ENCODE peak calls at places on chromosomes 11 and 22, in eight cellular contexts. One of them, this sample, is unnamed.

GRCh38 chr11:77107950-77108349 is 5.3 kb downstream of the OMP start:
- DNase-seq in GM12865: no peak
- DNase-seq in WERI-Rb-1: no peak
- DNase-seq in AG09309: peak; percentile 62
- DNase-seq in epithelial cell of esophagus: peak; percentile 34
- DNase-seq in colonic mucosa: peak; percentile 86
- DNase-seq in stomach: peak; percentile 81
- DNase-seq in HFF-Myc: peak; percentile 53
- DNase-seq in this sample: no peak

GRCh38 chr22:20243545-20244249 is 24.4 kb downstream of the RTN4R start:
- DNase-seq in epithelial cell of esophagus: peak; percentile 62
- DNase-seq in colonic mucosa: peak; percentile 64
- DNase-seq in WERI-Rb-1: peak; percentile 82
- DNase-seq in AG09309: peak; percentile 14
- DNase-seq in GM12865: peak; percentile 61
- DNase-seq in HFF-Myc: no peak
- DNase-seq in stomach: peak; percentile 35
- DNase-seq in this sample: no peak

GRCh38 chr11:118705111-118705741 is 25.8 kb upstream of the TREH start:
- DNase-seq in AG09309: no peak
- DNase-seq in WERI-Rb-1: no peak
- DNase-seq in stomach: no peak
- DNase-seq in colonic mucosa: no peak
- DNase-seq in epithelial cell of esophagus: no peak
- DNase-seq in GM12865: peak; percentile 53
- DNase-seq in HFF-Myc: no peak
- DNase-seq in this sample: no peak

GRCh38 chr11:74024630-74025029 is 15.7 kb upstream of the UCP3 start:
- DNase-seq in stomach: peak; percentile 40
- DNase-seq in GM12865: no peak
- DNase-seq in AG09309: peak; percentile 74
- DNase-seq in WERI-Rb-1: no peak
- DNase-seq in epithelial cell of esophagus: peak; percentile 75
- DNase-seq in colonic mucosa: peak; percentile 31
- DNase-seq in HFF-Myc: no peak
- DNase-seq in this sample: no peak

GRCh38 chr22:23984430-23984829 is 4.5 kb downstream of the GSTT2 start:
- DNase-seq in HFF-Myc: peak; percentile 21
- DNase-seq in stomach: no peak
- DNase-seq in epithelial cell of esophagus: peak; percentile 27
- DNase-seq in AG09309: no peak
- DNase-seq in GM12865: peak; percentile 68
- DNase-seq in colonic mucosa: no peak
- DNase-seq in WERI-Rb-1: no peak
- DNase-seq in this sample: no peak

GRCh38 chr11:57473208-57473930 is 13.0 kb downstream of the RTN4RL2 start:
- DNase-seq in epithelial cell of esophagus: no peak
- DNase-seq in stomach: no peak
- DNase-seq in HFF-Myc: no peak
- DNase-seq in WERI-Rb-1: no peak
- DNase-seq in GM12865: no peak
- DNase-seq in colonic mucosa: no peak
- DNase-seq in AG09309: no peak
- DNase-seq in this sample: no peak

GRCh38 chr11:21511835-21512440 is 680.9 kb upstream of the ANO5 start:
- DNase-seq in epithelial cell of esophagus: peak; percentile 87
- DNase-seq in colonic mucosa: peak; percentile 57
- DNase-seq in HFF-Myc: no peak
- DNase-seq in stomach: peak; percentile 68
- DNase-seq in WERI-Rb-1: peak; percentile 89
- DNase-seq in GM12865: peak; percentile 64
- DNase-seq in AG09309: no peak
- DNase-seq in this sample: peak; percentile 13

GRCh38 chr22:37230673-37231405 is 13.2 kb downstream of the RAC2 start:
- DNase-seq in WERI-Rb-1: no peak
- DNase-seq in AG09309: no peak
- DNase-seq in colonic mucosa: no peak
- DNase-seq in HFF-Myc: no peak
- DNase-seq in epithelial cell of esophagus: no peak
- DNase-seq in stomach: no peak
- DNase-seq in GM12865: peak; percentile 84
- DNase-seq in this sample: peak; percentile 75

GRCh38 chr11:2262301-2263011 is 7.9 kb downstream of the ASCL2 start:
- DNase-seq in stomach: no peak
- DNase-seq in GM12865: no peak
- DNase-seq in epithelial cell of esophagus: no peak
- DNase-seq in HFF-Myc: no peak
- DNase-seq in AG09309: no peak
- DNase-seq in WERI-Rb-1: no peak
- DNase-seq in colonic mucosa: peak; percentile 13
- DNase-seq in this sample: no peak

GRCh38 chr22:32417906-32418305 is 5.9 kb upstream of the RTCB start:
- DNase-seq in colonic mucosa: no peak
- DNase-seq in epithelial cell of esophagus: no peak
- DNase-seq in GM12865: peak; percentile 3
- DNase-seq in stomach: no peak
- DNase-seq in AG09309: no peak
- DNase-seq in WERI-Rb-1: no peak
- DNase-seq in HFF-Myc: no peak
- DNase-seq in this sample: no peak

GRCh38 chr11:38835986-38836385 is 2237.9 kb upstream of the RAG2 start:
- DNase-seq in colonic mucosa: no peak
- DNase-seq in stomach: no peak
- DNase-seq in AG09309: no peak
- DNase-seq in WERI-Rb-1: no peak
- DNase-seq in HFF-Myc: no peak
- DNase-seq in GM12865: no peak
- DNase-seq in epithelial cell of esophagus: no peak
- DNase-seq in this sample: no peak

GRCh38 chr22:46010177-46010867 is 33.4 kb upstream of the WNT7B start:
- DNase-seq in stomach: no peak
- DNase-seq in GM12865: no peak
- DNase-seq in AG09309: no peak
- DNase-seq in colonic mucosa: no peak
- DNase-seq in HFF-Myc: no peak
- DNase-seq in epithelial cell of esophagus: peak; percentile 52
- DNase-seq in WERI-Rb-1: no peak
- DNase-seq in this sample: no peak

GRCh38 chr11:65651589-65652510 is 10.9 kb downstream of the RELA start:
- DNase-seq in epithelial cell of esophagus: peak; percentile 92
- DNase-seq in colonic mucosa: peak; percentile 89
- DNase-seq in HFF-Myc: no peak
- DNase-seq in GM12865: no peak
- DNase-seq in AG09309: no peak
- DNase-seq in WERI-Rb-1: no peak
- DNase-seq in stomach: peak; percentile 86
- DNase-seq in this sample: no peak

GRCh38 chr11:38481391-38481790 is 1883.4 kb upstream of the RAG2 start:
- DNase-seq in WERI-Rb-1: no peak
- DNase-seq in epithelial cell of esophagus: no peak
- DNase-seq in stomach: no peak
- DNase-seq in HFF-Myc: no peak
- DNase-seq in AG09309: no peak
- DNase-seq in colonic mucosa: no peak
- DNase-seq in GM12865: no peak
- DNase-seq in this sample: no peak

GRCh38 chr11:36010010-36010740 is 66.3 kb downstream of the LDLRAD3 start:
- DNase-seq in AG09309: no peak
- DNase-seq in WERI-Rb-1: no peak
- DNase-seq in colonic mucosa: no peak
- DNase-seq in GM12865: no peak
- DNase-seq in HFF-Myc: no peak
- DNase-seq in epithelial cell of esophagus: peak; percentile 70
- DNase-seq in stomach: no peak
- DNase-seq in this sample: no peak

GRCh38 chr22:48577014-48577690 is 1250.5 kb downstream of the BRD1 start:
- DNase-seq in HFF-Myc: no peak
- DNase-seq in GM12865: no peak
- DNase-seq in colonic mucosa: no peak
- DNase-seq in stomach: no peak
- DNase-seq in epithelial cell of esophagus: no peak
- DNase-seq in AG09309: no peak
- DNase-seq in WERI-Rb-1: peak; percentile 53
- DNase-seq in this sample: no peak

GRCh38 chr11:2460540-2461252 is 15.9 kb downstream of the KCNQ1 start:
- DNase-seq in AG09309: no peak
- DNase-seq in colonic mucosa: peak; percentile 63
- DNase-seq in epithelial cell of esophagus: no peak
- DNase-seq in GM12865: no peak
- DNase-seq in HFF-Myc: no peak
- DNase-seq in WERI-Rb-1: no peak
- DNase-seq in stomach: peak; percentile 26
- DNase-seq in this sample: no peak

GRCh38 chr11:17803751-17804334 is 69.3 kb downstream of the KCNC1 start:
- DNase-seq in epithelial cell of esophagus: no peak
- DNase-seq in AG09309: no peak
- DNase-seq in GM12865: no peak
- DNase-seq in WERI-Rb-1: no peak
- DNase-seq in HFF-Myc: no peak
- DNase-seq in colonic mucosa: no peak
- DNase-seq in stomach: no peak
- DNase-seq in this sample: no peak

DNA sequence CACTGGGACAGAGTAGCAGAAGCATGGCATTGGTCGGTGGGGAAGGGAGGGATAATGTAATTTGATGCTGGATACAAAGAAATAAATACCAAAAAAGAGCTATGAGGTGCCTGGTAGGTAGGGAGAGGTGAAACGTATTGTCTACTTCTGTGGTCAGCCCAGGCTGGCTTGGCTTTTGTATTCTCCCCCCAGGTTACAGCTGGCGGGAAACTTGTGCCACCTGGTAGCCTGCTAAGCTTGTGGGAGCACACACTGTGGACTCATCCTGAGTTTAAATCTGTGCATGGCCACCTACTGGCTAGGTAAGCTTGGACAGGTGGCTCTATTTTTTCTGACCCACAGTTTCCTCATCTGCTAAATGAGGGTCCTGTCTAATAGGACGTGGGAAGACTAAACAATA is 165.2 kb upstream of the E2F8 start:
- DNase-seq in AG09309: no peak
- DNase-seq in GM12865: peak; percentile 17
- DNase-seq in WERI-Rb-1: no peak
- DNase-seq in colonic mucosa: no peak
- DNase-seq in epithelial cell of esophagus: no peak
- DNase-seq in stomach: no peak
- DNase-seq in HFF-Myc: no peak
- DNase-seq in this sample: no peak
- TF ChIP-seq CTCF in AG09309: no peak
- TF ChIP-seq CTCF in GM12865: no peak
- TF ChIP-seq CTCF in WERI-Rb-1: no peak
- TF ChIP-seq CTCF in colonic mucosa: no peak
- TF ChIP-seq CTCF in epithelial cell of esophagus: no peak
- TF ChIP-seq CTCF in stomach: no peak
- TF ChIP-seq CTCF in HFF-Myc: no peak
- TF ChIP-seq CTCF in this sample: no peak

DNA sequence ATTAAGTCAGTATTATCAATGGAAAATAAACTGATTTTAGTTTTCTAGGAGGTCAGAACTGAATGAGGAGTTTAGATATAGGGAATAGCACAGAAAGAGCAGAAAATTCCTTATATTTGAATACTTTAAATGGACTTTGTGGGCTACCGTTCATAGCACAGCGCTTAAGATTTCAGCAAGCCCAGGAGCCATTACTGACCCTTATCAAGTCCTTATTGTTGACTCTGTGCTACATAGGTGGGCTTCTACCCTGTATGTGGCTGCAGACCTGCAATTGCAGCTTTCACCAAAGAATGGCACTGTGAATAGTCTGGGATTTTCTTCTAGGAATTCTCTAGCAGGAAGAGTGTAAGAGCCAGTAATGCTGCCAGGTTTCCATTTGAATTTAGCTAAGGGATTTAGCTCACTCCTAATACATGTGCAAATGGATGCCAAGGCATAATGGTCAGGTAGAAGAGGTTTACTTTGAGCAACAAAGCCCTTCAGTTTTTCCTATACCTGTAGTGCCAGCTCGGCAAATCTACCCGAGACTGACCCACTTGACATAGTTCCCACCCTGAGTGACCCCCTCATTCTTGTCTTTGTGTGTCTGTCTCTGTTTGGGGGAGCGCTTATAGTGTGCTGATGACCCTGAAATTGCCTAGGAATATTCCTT is 42.5 kb upstream of the DLAT start:
- DNase-seq in AG09309: no peak
- DNase-seq in HFF-Myc: no peak
- DNase-seq in epithelial cell of esophagus: no peak
- DNase-seq in WERI-Rb-1: no peak
- DNase-seq in colonic mucosa: no peak
- DNase-seq in stomach: no peak
- DNase-seq in GM12865: no peak
- DNase-seq in this sample: no peak
- H3K4me3 ChIP-seq in AG09309: no peak overlapping the region
- H3K4me3 ChIP-seq in HFF-Myc: no peak overlapping the region
- H3K4me3 ChIP-seq in epithelial cell of esophagus: no peak overlapping the region
- H3K4me3 ChIP-seq in WERI-Rb-1: no peak overlapping the region
- H3K4me3 ChIP-seq in colonic mucosa: peak overlapping the region; percentile 30
- H3K4me3 ChIP-seq in stomach: peak overlapping the region; percentile 29
- H3K4me3 ChIP-seq in GM12865: no peak overlapping the region
- H3K4me3 ChIP-seq in this sample: no peak overlapping the region

DNA sequence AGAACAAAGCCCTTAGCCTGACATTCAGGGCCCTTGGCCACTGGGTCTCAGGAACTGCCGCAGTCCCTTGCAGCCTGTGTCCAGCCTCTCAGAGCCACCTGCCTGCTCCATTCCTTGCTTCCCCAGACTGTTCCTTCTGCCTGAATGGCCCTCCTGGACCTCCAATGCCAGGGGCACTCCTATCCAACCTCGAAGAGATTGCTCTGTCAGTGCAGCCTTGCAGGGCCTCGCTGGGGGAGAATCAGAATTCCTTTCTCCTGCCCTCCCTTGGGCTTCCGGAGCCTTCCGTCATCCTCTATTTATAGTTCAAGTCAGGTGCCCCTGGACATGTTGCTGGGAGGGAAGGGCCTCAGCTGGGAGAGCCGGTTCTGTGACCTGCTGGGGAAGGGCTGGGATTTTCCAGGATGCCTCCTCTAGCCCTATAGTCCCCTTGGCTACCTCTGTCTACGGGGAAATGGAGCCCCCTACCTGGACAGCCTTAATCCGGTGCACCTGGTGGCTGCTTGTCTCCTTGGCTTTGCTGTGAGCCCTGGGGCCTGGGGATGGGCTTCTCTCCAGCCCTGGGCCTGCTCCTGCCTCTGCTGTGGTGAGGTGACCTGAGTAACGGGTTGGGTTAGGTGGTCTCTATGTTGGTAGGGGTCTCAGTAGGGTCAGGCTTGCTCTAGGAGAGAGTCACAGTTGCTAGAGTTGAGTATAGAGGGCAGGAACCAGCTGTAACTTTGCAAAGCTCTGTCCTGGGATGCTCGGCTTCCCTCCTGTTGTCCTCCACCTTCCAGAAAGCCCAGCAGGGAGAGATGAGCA is 45.9 kb upstream of the SYT7 start:
- DNase-seq in AG09309: no peak
- DNase-seq in HFF-Myc: no peak
- DNase-seq in colonic mucosa: peak; percentile 84
- DNase-seq in GM12865: no peak
- DNase-seq in stomach: peak; percentile 89
- DNase-seq in epithelial cell of esophagus: peak; percentile 96
- DNase-seq in WERI-Rb-1: peak; percentile 59
- DNase-seq in this sample: no peak
- TF ChIP-seq CTCF in AG09309: no peak
- TF ChIP-seq CTCF in HFF-Myc: no peak
- TF ChIP-seq CTCF in colonic mucosa: no peak
- TF ChIP-seq CTCF in GM12865: no peak
- TF ChIP-seq CTCF in stomach: no peak
- TF ChIP-seq CTCF in epithelial cell of esophagus: no peak
- TF ChIP-seq CTCF in WERI-Rb-1: peak; percentile 3
- TF ChIP-seq CTCF in this sample: no peak

GRCh38 chr11:13461291-13461690 is 1.7 kb downstream of the BTBD10 start:
- DNase-seq in colonic mucosa: no peak
- DNase-seq in HFF-Myc: no peak
- DNase-seq in epithelial cell of esophagus: no peak
- DNase-seq in WERI-Rb-1: no peak
- DNase-seq in AG09309: no peak
- DNase-seq in stomach: no peak
- DNase-seq in GM12865: no peak
- DNase-seq in this sample: no peak
- H3K4me3 ChIP-seq in colonic mucosa: no peak overlapping the region
- H3K4me3 ChIP-seq in HFF-Myc: no peak overlapping the region
- H3K4me3 ChIP-seq in epithelial cell of esophagus: peak overlapping the region; percentile 88
- H3K4me3 ChIP-seq in WERI-Rb-1: no peak overlapping the region
- H3K4me3 ChIP-seq in AG09309: no peak overlapping the region
- H3K4me3 ChIP-seq in stomach: no peak overlapping the region
- H3K4me3 ChIP-seq in GM12865: no peak overlapping the region
- H3K4me3 ChIP-seq in this sample: no peak overlapping the region